ENCODE peak calls at places on chromosomes 16 and 17, in nine cellular contexts. L is HCT116, M is IMR-90, T is A549, P is heart left ventricle, U is K562, D is upper lobe of left lung, R is gastrocnemius medialis, N is body of pancreas. E is an unnamed sample. For H3K4me1, the result is how much of the 10 kb centered on the place peaks cover.

GRCh38 chr17:80929449-80929848 is 62.2 kb upstream of the CHMP6 start:
- ATAC-seq in L (no peak), M (no peak), T (no peak), P (no peak), U (no peak), D (no peak), R (no peak), N (no peak), E (no peak)

GRCh38 chr16:29899516-29900101 is at the start of gene SEZ6L2:
- ATAC-seq in L (peak), M (peak), T (peak), P (peak), U (peak), D (peak), R (no peak), N (peak), E (no peak)

GRCh38 chr16:15552507-15552906 is 90.4 kb downstream of the MARF1 start:
- ATAC-seq in L (no peak), M (no peak), T (no peak), P (no peak), U (no peak), D (no peak), R (peak), N (no peak), E (no peak)

GRCh38 chr17:32927201-32927723 is 691 bp upstream of the TMEM98 start:
- ATAC-seq in L (peak), M (peak), T (peak), P (peak), U (peak), D (no peak), R (no peak), N (no peak), E (peak)

GRCh38 chr17:12180644-12181261 is 160.1 kb downstream of the MAP2K4 start:
- ATAC-seq in L (peak), M (peak), T (peak), P (peak), U (peak), D (peak), R (no peak), N (no peak), E (peak)

GRCh38 chr16:4138735-4139134 is 22.5 kb upstream of the ADCY9 start:
- ATAC-seq in L (no peak), M (no peak), T (no peak), P (no peak), U (no peak), D (no peak), R (no peak), N (no peak), E (no peak)

GRCh38 chr17:77206125-77206523 is 65.4 kb downstream of the SEC14L1 start:
- ATAC-seq in L (no peak), M (no peak), T (no peak), P (no peak), U (no peak), D (no peak), R (no peak), N (no peak), E (no peak)

GRCh38 chr16:80986557-80986956 is 20.1 kb downstream of the CMC2 start:
- ATAC-seq in L (no peak), M (no peak), T (no peak), P (no peak), U (no peak), D (no peak), R (no peak), N (no peak), E (no peak)

GRCh38 chr17:35537569-35538209 is at the start of gene SLFN12L:
- ATAC-seq in L (no peak), M (no peak), T (no peak), P (peak), U (no peak), D (peak), R (no peak), N (no peak), E (no peak)

GRCh38 chr16:86531641-86532525 is 21.6 kb downstream of the FOXF1 start:
- ATAC-seq in L (no peak), M (no peak), T (no peak), P (no peak), U (no peak), D (no peak), R (no peak), N (no peak), E (no peak)

GRCh38 chr17:16971458-16972338 is at the start of gene TNFRSF13B:
- ATAC-seq in L (no peak), M (no peak), T (no peak), P (no peak), U (no peak), D (no peak), R (no peak), N (no peak), E (no peak)

GRCh38 chr16:70419384-70420327 is 19.2 kb downstream of the ST3GAL2 start:
- ATAC-seq in L (no peak), M (no peak), T (no peak), P (no peak), U (no peak), D (no peak), R (no peak), N (no peak), E (no peak)

GRCh38 chr17:10243905-10244844 is 45.8 kb upstream of the GAS7 start:
- ATAC-seq in L (no peak), M (peak), T (peak), P (peak), U (no peak), D (peak), R (peak), N (no peak), E (peak)

GRCh38 chr16:66264311-66265105 is 102.0 kb upstream of the CDH5 start:
- ATAC-seq in L (no peak), M (no peak), T (no peak), P (no peak), U (no peak), D (no peak), R (no peak), N (no peak), E (no peak)

GRCh38 chr16:72467157-72467759 is 295.3 kb upstream of the PMFBP1 start:
- ATAC-seq in L (peak), M (peak), T (peak), P (no peak), U (peak), D (peak), R (no peak), N (no peak), E (no peak)

GRCh38 chr16:83138512-83138911 is 511.7 kb downstream of the CDH13 start:
- ATAC-seq in L (no peak), M (no peak), T (no peak), P (no peak), U (no peak), D (no peak), R (no peak), N (no peak), E (no peak)

GRCh38 chr17:58310511-58311428 is 17.8 kb downstream of the TSPOAP1 start:
- ATAC-seq in L (no peak), M (no peak), T (no peak), P (no peak), U (no peak), D (no peak), R (no peak), N (no peak), E (no peak)

GRCh38 chr17:78227455-78227916 is 3.9 kb upstream of the TMEM235 start:
- ATAC-seq in L (no peak), M (no peak), T (no peak), P (no peak), U (no peak), D (peak), R (no peak), N (no peak), E (no peak)

GRCh38 chr17:19404264-19404663 is 6.8 kb upstream of the RNF112 start:
- ATAC-seq in L (no peak), M (no peak), T (no peak), P (no peak), U (no peak), D (no peak), R (no peak), N (no peak), E (no peak)

GRCh38 chr16:23539984-23540816 is 16.9 kb downstream of the EARS2 start:
- ATAC-seq in L (no peak), M (no peak), T (peak), P (no peak), U (no peak), D (peak), R (no peak), N (no peak), E (no peak)

GRCh38 chr17:57379237-57380054 is 123.1 kb downstream of the MSI2 start:
- ATAC-seq in L (no peak), M (peak), T (no peak), P (peak), U (peak), D (no peak), R (peak), N (no peak), E (peak)

GRCh38 chr17:4365628-4366311 is 705 bp downstream of the UBE2G1 start:
- ATAC-seq in L (peak), M (peak), T (peak), P (no peak), U (peak), D (peak), R (peak), N (peak), E (peak)
- TF ChIP-seq POLR2A in L (no peak), M (no peak), T (no peak), P (no peak), U (no peak), D (no peak), R (no peak), N (no peak), E (no peak)

GRCh38 chr17:74960739-74961342 is 11.7 kb downstream of the HID1 start:
- ATAC-seq in L (peak), M (peak), T (peak), P (peak), U (peak), D (peak), R (no peak), N (no peak), E (no peak)
- TF ChIP-seq CTCF in L (peak), M (peak), T (peak), P (no peak), U (peak), D (peak), R (no peak), N (no peak), E (no peak)

GRCh38 chr16:8630205-8630953 is 8.9 kb downstream of the METTL22 start:
- ATAC-seq in L (no peak), M (no peak), T (no peak), P (no peak), U (no peak), D (no peak), R (no peak), N (no peak), E (no peak)
- H3K4me1 ChIP-seq in L (under half), M (under half), T (under half), P (under half), U (under half), D (under half), R (under half), N (under half), E (under half)

GRCh38 chr17:9174312-9174711 is 153.0 kb downstream of the NTN1 start:
- ATAC-seq in L (no peak), M (no peak), T (no peak), P (no peak), U (no peak), D (no peak), R (no peak), N (no peak), E (no peak)
- TF ChIP-seq POLR2A in L (no peak), M (no peak), T (no peak), P (no peak), U (no peak), D (no peak), R (no peak), N (no peak), E (no peak)

DNA sequence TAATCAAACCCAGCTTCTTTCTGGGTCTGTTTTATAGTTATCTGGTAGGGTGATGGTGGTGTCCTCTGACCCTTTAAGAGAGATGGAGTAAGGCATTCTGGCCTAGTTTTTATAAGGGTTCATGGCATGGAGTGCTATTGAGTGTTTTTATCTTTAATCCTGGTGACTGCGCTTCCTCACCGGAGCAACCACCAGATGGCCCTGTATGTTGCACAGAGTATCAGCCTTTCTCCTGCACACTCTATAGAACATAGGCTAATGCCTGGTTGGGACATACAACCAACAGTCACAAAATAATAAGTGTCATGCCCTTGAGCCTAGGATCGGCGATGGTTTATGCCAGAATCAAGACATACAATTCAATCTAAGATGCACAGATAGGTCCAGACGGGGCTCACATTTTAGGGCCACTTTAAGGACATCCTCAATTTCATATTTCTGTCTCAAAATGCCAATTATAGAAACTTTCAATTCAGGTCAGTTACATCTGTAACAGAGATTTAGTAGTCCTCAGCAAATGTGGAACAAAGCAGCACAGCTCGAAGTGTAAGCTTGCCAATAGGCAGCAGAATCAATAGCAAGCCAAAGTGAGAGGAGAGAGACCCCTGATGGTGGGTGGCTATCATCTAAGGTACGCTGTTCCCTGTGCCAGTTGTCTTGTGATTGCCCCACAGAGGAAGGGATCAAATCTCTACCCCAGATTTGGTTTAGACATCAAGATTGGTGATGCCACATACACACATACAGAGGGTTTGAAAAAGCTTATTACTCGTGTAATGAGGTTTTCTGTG is 37.2 kb upstream of the HOXB9 start:
- ATAC-seq in L (peak), M (no peak), T (peak), P (no peak), U (peak), D (no peak), R (no peak), N (no peak), E (no peak)
- TF ChIP-seq CTCF in L (peak), M (no peak), T (no peak), P (no peak), U (peak), D (no peak), R (no peak), N (no peak), E (no peak)

GRCh38 chr17:1377334-1377733 is 22.7 kb downstream of the YWHAE start:
- ATAC-seq in L (no peak), M (no peak), T (no peak), P (no peak), U (no peak), D (no peak), R (no peak), N (no peak), E (no peak)

GRCh38 chr17:1376061-1376460 is 24.0 kb downstream of the YWHAE start:
- ATAC-seq in L (no peak), M (no peak), T (no peak), P (no peak), U (no peak), D (no peak), R (no peak), N (no peak), E (no peak)

GRCh38 chr17:1375615-1376014 is 24.4 kb downstream of the YWHAE start:
- ATAC-seq in L (no peak), M (no peak), T (no peak), P (no peak), U (no peak), D (no peak), R (no peak), N (no peak), E (no peak)

GRCh38 chr17:1379930-1380313 is 20.1 kb downstream of the YWHAE start:
- ATAC-seq in L (no peak), M (no peak), T (no peak), P (no peak), U (no peak), D (no peak), R (no peak), N (no peak), E (no peak)

DNA sequence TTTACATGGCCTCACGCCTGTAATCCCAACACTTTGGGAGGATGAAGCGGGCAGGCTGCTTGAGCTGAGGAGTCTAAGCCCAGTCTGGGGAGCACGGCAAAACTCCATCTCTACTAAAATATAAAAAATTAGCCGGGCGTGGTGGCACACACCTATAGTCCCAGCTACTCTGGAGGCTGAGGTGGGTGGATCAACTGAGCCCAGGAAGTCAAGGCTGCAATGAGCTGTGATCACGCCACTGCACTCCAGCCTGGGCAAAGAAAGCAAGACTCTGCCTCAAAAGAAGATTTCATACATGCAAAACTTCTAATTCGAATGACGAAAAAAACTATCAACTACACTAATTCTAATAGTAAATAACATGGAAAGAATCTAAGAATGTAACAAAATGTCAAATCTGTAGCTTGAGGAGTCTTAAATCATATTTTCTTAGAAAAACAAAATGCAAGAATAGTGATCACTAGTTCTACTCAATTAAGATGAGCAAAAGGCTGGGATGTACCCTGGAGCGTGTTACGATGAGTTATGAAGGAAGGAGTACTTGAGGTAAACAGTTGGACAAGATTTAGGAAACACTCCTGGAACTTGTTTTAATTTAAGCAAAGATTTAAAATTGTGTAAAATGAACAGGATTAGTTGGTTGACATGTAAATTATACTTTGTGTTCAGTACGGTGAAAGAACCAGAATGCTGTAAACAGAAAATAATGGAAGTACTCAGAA is 20.7 kb downstream of the YWHAE start:
- ATAC-seq in L (no peak), M (no peak), T (no peak), P (peak), U (no peak), D (no peak), R (no peak), N (no peak), E (no peak)
- H3K4me1 ChIP-seq in L (under half), M (under half), T (half or more), P (half or more), U (under half), D (half or more), R (half or more), N (half or more), E (under half)

E was measured in gastroesophageal sphincter.